ENCODE peak calls at places on chromosomes 13 and 19, in four cellular contexts. One of them, this sample, is unnamed.
A peak's percentile ranks its signal among the peaks of the same experiment; 100 is the strongest.

GRCh38 chr13:114112231-114112825 is 20.1 kb downstream of the RASA3 start:
- DNase-seq in ovary: peak; percentile 8
- DNase-seq in right lobe of liver: peak; percentile 39
- DNase-seq in stomach: no peak
- DNase-seq in this sample: no peak

GRCh38 chr13:19179916-19180315 is 1.7 kb downstream of the TUBA3C start:
- DNase-seq in ovary: no peak
- DNase-seq in right lobe of liver: no peak
- DNase-seq in stomach: peak; percentile 8
- DNase-seq in this sample: no peak

GRCh38 chr13:112859817-112860190 is 109.2 kb upstream of the MCF2L start:
- DNase-seq in ovary: no peak
- DNase-seq in right lobe of liver: no peak
- DNase-seq in stomach: no peak
- DNase-seq in this sample: no peak

GRCh38 chr13:73602295-73602694 is 531.9 kb downstream of the KLF12 start:
- DNase-seq in ovary: no peak
- DNase-seq in right lobe of liver: no peak
- DNase-seq in stomach: no peak
- DNase-seq in this sample: no peak

GRCh38 chr19:16447015-16447384 is 24.8 kb downstream of the EPS15L1 start:
- DNase-seq in ovary: peak; percentile 83
- DNase-seq in right lobe of liver: peak; percentile 87
- DNase-seq in stomach: peak; percentile 83
- DNase-seq in this sample: no peak

GRCh38 chr13:40315416-40316064 is 350.9 kb downstream of the FOXO1 start:
- DNase-seq in ovary: peak; percentile 37
- DNase-seq in right lobe of liver: no peak
- DNase-seq in stomach: no peak
- DNase-seq in this sample: no peak

GRCh38 chr13:26458196-26458734 is 99.2 kb upstream of the WASF3 start:
- DNase-seq in ovary: no peak
- DNase-seq in right lobe of liver: no peak
- DNase-seq in stomach: no peak
- DNase-seq in this sample: no peak

GRCh38 chr13:68160466-68160865 is 930.3 kb upstream of the PCDH9 start:
- DNase-seq in ovary: no peak
- DNase-seq in right lobe of liver: no peak
- DNase-seq in stomach: no peak
- DNase-seq in this sample: no peak

GRCh38 chr13:42073683-42074082 is 25.2 kb downstream of the DGKH start:
- DNase-seq in ovary: no peak
- DNase-seq in right lobe of liver: no peak
- DNase-seq in stomach: no peak
- DNase-seq in this sample: no peak

GRCh38 chr19:13051581-13052165 is 51.0 kb downstream of the LYL1 start:
- DNase-seq in ovary: peak; percentile 75
- DNase-seq in right lobe of liver: no peak
- DNase-seq in stomach: peak; percentile 88
- DNase-seq in this sample: peak; percentile 75

GRCh38 chr19:58547323-58548312 is 3.8 kb downstream of the TRIM28 start:
- DNase-seq in ovary: no peak
- DNase-seq in right lobe of liver: no peak
- DNase-seq in stomach: no peak
- DNase-seq in this sample: no peak

GRCh38 chr13:113551081-113552000 is 33.2 kb upstream of the TFDP1 start:
- DNase-seq in ovary: no peak
- DNase-seq in right lobe of liver: no peak
- DNase-seq in stomach: peak; percentile 15
- DNase-seq in this sample: no peak

GRCh38 chr19:47780215-47780551 is 1.7 kb downstream of the SELENOW start:
- DNase-seq in ovary: no peak
- DNase-seq in right lobe of liver: no peak
- DNase-seq in stomach: no peak
- DNase-seq in this sample: no peak

GRCh38 chr13:49262634-49263033 is 14.9 kb downstream of the CDADC1 start:
- DNase-seq in ovary: no peak
- DNase-seq in right lobe of liver: no peak
- DNase-seq in stomach: no peak
- DNase-seq in this sample: no peak

GRCh38 chr13:105817011-105817410 is 718.5 kb downstream of the EFNB2 start:
- DNase-seq in ovary: no peak
- DNase-seq in right lobe of liver: no peak
- DNase-seq in stomach: no peak
- DNase-seq in this sample: no peak

GRCh38 chr13:31697290-31697689 is 42.0 kb upstream of the RXFP2 start:
- DNase-seq in ovary: no peak
- DNase-seq in right lobe of liver: no peak
- DNase-seq in stomach: no peak
- DNase-seq in this sample: no peak

GRCh38 chr13:43908156-43909126 is 28.7 kb downstream of the LACC1 start:
- DNase-seq in ovary: no peak
- DNase-seq in right lobe of liver: no peak
- DNase-seq in stomach: no peak
- DNase-seq in this sample: peak; percentile 24

GRCh38 chr19:46448601-46449000 is 19.9 kb upstream of the PNMA8C start:
- DNase-seq in ovary: no peak
- DNase-seq in right lobe of liver: no peak
- DNase-seq in stomach: no peak
- DNase-seq in this sample: no peak

GRCh38 chr13:43127827-43128226 is 104.4 kb downstream of the DNAJC15 start:
- DNase-seq in ovary: no peak
- DNase-seq in right lobe of liver: no peak
- DNase-seq in stomach: no peak
- DNase-seq in this sample: no peak

GRCh38 chr19:53868091-53868891 is 608 bp downstream of the MYADM start:
- DNase-seq in ovary: peak; percentile 71
- DNase-seq in right lobe of liver: peak; percentile 74
- DNase-seq in stomach: peak; percentile 44
- DNase-seq in this sample: peak; percentile 22

GRCh38 chr19:55443045-55443823 is at the start of gene SHISA7:
- DNase-seq in ovary: no peak
- DNase-seq in right lobe of liver: no peak
- DNase-seq in stomach: no peak
- DNase-seq in this sample: no peak

GRCh38 chr19:14515501-14516047 is 2.6 kb downstream of the DNAJB1 start:
- DNase-seq in ovary: no peak
- DNase-seq in right lobe of liver: no peak
- DNase-seq in stomach: no peak
- DNase-seq in this sample: no peak

GRCh38 chr13:112716461-112716820 is 26.6 kb downstream of the ATP11A start:
- DNase-seq in ovary: no peak
- DNase-seq in right lobe of liver: no peak
- DNase-seq in stomach: no peak
- DNase-seq in this sample: no peak

GRCh38 chr13:49220856-49221614 is 897 bp downstream of the MLNR start:
- DNase-seq in ovary: no peak
- DNase-seq in right lobe of liver: no peak
- DNase-seq in stomach: no peak
- DNase-seq in this sample: no peak

GRCh38 chr13:21657538-21657937 is 13.3 kb upstream of the FGF9 start:
- DNase-seq in ovary: no peak
- DNase-seq in right lobe of liver: no peak
- DNase-seq in stomach: no peak
- DNase-seq in this sample: no peak

DNA sequence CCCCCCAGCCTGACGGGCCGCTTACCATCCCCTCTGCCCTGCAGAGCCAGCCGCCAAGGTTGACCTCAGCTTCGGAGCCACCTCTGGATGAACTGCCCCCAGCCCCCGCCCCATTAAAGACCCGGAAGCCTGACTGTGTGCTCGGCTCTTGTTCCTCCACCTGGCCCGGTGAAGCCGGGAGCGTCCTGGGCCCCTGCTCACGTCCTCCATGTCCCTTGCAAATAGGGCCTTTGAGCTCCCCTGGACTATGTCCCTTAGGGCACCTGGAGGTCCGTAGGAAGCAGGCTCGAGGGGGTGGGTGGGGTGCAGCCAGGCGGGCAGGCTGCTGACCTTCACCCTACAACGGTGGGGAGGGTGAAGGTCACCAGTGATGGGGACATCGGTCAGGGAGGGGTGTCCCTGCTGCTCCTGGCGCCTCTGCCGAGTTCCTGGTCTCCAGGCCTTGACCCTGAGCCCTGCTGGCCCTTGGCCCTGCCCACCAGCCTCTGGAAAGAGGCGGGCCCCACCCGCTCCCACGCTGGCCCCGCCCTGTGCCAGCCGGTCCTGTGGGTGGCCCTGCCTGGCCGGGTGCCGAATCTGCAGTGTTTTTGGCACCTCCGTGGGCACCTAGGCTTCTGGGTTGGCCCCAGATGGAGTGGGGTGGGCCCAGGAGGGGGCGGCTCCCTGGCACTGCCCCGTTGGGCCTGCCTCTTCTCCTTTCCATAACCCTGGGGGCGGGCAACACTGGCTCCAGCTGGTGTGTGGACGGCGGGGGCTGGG is 3.3 kb downstream of the ATP5F1D start:
- DNase-seq in ovary: peak; percentile 70
- DNase-seq in right lobe of liver: peak; percentile 96
- DNase-seq in stomach: peak; percentile 88
- DNase-seq in this sample: peak; percentile 56
- TF ChIP-seq POLR2A in ovary: no peak
- TF ChIP-seq POLR2A in right lobe of liver: no peak
- TF ChIP-seq POLR2A in stomach: no peak
- TF ChIP-seq POLR2A in this sample: peak; percentile 24

DNA sequence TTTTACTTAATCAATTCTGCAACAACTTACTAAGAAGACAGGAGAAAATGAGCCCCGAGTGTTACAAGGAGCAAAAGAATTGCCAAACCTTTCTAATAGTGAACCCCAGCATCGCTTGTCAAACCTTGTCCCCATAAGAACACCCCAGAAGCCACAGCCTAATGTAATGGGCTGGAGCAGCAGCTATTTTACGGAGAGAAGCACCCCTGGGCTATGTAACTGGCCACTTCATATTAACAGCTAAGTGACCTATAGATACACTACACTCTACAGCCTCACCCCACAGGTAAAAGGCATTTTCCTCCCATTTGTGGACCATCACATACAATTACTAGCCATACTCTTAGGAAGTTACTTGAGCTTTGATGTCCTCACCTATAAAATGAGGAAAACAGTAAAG is 27.3 kb upstream of the CPB2 start:
- DNase-seq in ovary: no peak
- DNase-seq in right lobe of liver: no peak
- DNase-seq in stomach: no peak
- DNase-seq in this sample: no peak
- TF ChIP-seq POLR2A in ovary: no peak
- TF ChIP-seq POLR2A in right lobe of liver: no peak
- TF ChIP-seq POLR2A in stomach: no peak
- TF ChIP-seq POLR2A in this sample: no peak

GRCh38 chr19:5903054-5903501 is 512 bp downstream of the NDUFA11 start:
- DNase-seq in ovary: no peak
- DNase-seq in right lobe of liver: no peak
- DNase-seq in stomach: no peak
- DNase-seq in this sample: no peak

GRCh38 chr19:5903502-5904301 is at the start of gene NDUFA11:
- DNase-seq in ovary: peak; percentile 99
- DNase-seq in right lobe of liver: peak; percentile 99
- DNase-seq in stomach: peak; percentile 99
- DNase-seq in this sample: peak; percentile 98

GRCh38 chr19:5907216-5907615 is 2.5 kb downstream of the VMAC start:
- DNase-seq in ovary: no peak
- DNase-seq in right lobe of liver: no peak
- DNase-seq in stomach: no peak
- DNase-seq in this sample: no peak

GRCh38 chr19:5905072-5905778 is 553 bp downstream of the VMAC start:
- DNase-seq in ovary: no peak
- DNase-seq in right lobe of liver: no peak
- DNase-seq in stomach: no peak
- DNase-seq in this sample: no peak

DNA sequence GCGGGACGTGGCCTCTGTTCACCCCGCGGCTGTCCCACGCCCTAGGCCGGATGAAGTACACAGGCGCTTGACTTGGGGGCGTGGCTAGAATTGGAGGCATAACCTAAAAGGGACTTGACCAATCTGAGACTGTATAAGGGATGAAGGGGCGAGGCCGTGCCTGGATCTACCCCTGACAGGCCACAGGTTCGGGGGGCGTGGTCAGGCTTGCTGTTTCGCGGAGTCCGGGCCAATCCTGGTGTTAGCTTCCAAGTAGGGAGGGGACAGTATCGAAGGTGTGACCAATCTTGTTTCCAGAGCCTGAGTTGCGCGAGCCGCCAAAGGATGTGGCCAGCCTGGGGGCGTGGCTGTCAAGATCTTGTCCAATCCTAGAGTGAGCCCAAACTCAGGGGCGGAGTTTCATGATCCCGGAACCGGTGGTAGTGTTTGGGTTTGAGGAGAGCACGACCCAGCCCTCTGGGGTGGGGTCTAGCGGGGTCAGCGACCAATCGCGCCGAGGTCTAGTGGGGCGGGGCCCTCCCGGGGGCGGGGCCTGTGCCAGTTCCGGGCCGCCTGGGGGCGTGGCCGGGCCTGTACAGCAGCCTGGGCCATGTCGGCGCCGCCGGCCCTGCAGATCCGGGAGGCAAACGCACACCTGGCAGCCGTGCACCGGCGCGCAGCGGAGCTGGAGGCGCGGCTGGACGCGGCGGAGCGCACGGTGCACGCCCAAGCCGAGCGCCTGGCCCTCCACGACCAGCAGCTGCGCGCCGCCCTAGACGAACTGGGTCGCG is at the start of gene VMAC:
- DNase-seq in ovary: peak; percentile 100
- DNase-seq in right lobe of liver: peak; percentile 100
- DNase-seq in stomach: peak; percentile 100
- DNase-seq in this sample: peak; percentile 100
- TF ChIP-seq POLR2A in ovary: peak; percentile 26
- TF ChIP-seq POLR2A in right lobe of liver: peak; percentile 87
- TF ChIP-seq POLR2A in stomach: no peak
- TF ChIP-seq POLR2A in this sample: peak; percentile 81

DNA sequence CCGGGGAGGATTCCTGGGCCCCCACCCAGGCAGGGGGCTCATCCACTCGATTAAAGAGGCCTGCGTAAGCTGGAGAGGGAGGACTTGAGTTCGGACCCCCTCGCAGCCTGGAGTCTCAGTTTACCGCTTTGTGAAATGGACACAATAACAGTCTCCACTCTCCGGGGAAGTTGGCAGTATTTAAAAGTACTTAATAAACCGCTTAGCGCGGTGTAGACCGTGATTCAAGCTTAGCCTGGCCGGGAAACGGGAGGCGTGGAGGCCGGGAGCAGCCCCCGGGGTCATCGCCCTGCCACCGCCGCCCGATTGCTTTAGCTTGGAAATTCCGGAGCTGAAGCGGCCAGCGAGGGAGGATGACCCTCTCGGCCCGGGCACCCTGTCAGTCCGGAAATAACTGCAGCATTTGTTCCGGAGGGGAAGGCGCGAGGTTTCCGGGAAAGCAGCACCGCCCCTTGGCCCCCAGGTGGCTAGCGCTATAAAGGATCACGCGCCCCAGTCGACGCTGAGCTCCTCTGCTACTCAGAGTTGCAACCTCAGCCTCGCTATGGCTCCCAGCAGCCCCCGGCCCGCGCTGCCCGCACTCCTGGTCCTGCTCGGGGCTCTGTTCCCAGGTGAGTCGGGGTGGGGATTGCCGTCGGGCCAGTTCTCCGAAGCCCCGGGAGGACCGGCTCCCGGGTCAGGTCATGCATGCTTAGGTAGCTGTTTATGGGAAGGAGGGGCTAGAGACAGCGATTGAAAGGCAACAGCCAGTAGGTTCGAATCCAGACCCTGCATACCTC is at the start of gene ICAM1:
- DNase-seq in ovary: peak; percentile 80
- DNase-seq in right lobe of liver: peak; percentile 94
- DNase-seq in stomach: peak; percentile 72
- DNase-seq in this sample: peak; percentile 54
- TF ChIP-seq POLR2A in ovary: peak; percentile 40
- TF ChIP-seq POLR2A in right lobe of liver: peak; percentile 98
- TF ChIP-seq POLR2A in stomach: no peak
- TF ChIP-seq POLR2A in this sample: peak; percentile 60

GRCh38 chr19:4065430-4066175 is 1.1 kb downstream of the ZBTB7A start:
- DNase-seq in ovary: peak; percentile 97
- DNase-seq in right lobe of liver: peak; percentile 99
- DNase-seq in stomach: peak; percentile 97
- DNase-seq in this sample: peak; percentile 96
- TF ChIP-seq POLR2A in ovary: no peak
- TF ChIP-seq POLR2A in right lobe of liver: peak; percentile 55
- TF ChIP-seq POLR2A in stomach: no peak
- TF ChIP-seq POLR2A in this sample: no peak